ENCODE peak calls at places on chromosomes 5 and 9, in four cellular contexts. L is B cell, Q is GM13977, G is HL-60. Z is an unnamed sample.

GRCh38 chr5:65722575-65723424 is 795 bp downstream of the NLN start:
- DNase-seq in L (peak), Q (peak), G (no peak), Z (peak)

GRCh38 chr5:78611161-78611605 is 37.4 kb downstream of the LHFPL2 start:
- DNase-seq in L (no peak), Q (no peak), G (no peak), Z (no peak)

GRCh38 chr5:143593723-143594122 is 190.2 kb upstream of the NR3C1 start:
- DNase-seq in L (no peak), Q (no peak), G (no peak), Z (no peak)

GRCh38 chr5:138952962-138953361 is 77.8 kb upstream of the LRRTM2 start:
- DNase-seq in L (no peak), Q (no peak), G (no peak), Z (no peak)

GRCh38 chr9:107665057-107665456 is 175.5 kb upstream of the KLF4 start:
- DNase-seq in L (no peak), Q (no peak), G (no peak), Z (no peak)

GRCh38 chr9:5326187-5326586 is 13.5 kb downstream of the RLN1 start:
- DNase-seq in L (no peak), Q (no peak), G (no peak), Z (no peak)

GRCh38 chr9:133332381-133332730 is 3.6 kb downstream of the SURF6 start:
- DNase-seq in L (no peak), Q (no peak), G (no peak), Z (no peak)

GRCh38 chr5:3214396-3214795 is 381.2 kb upstream of the IRX1 start:
- DNase-seq in L (no peak), Q (no peak), G (no peak), Z (no peak)

GRCh38 chr9:137168575-137168906 is 1.3 kb downstream of the LRRC26 start:
- DNase-seq in L (no peak), Q (peak), G (no peak), Z (no peak)

GRCh38 chr5:87151547-87151946 is 116.1 kb upstream of the RASA1 start:
- DNase-seq in L (no peak), Q (no peak), G (peak), Z (no peak)

GRCh38 chr9:130701059-130702022 is 7.8 kb downstream of the EXOSC2 start:
- DNase-seq in L (peak), Q (peak), G (no peak), Z (peak)

GRCh38 chr9:129382281-129383004 is 204.4 kb upstream of the IER5L start:
- DNase-seq in L (no peak), Q (peak), G (no peak), Z (no peak)

GRCh38 chr9:129383005-129383414 is 204.9 kb upstream of the IER5L start:
- DNase-seq in L (no peak), Q (no peak), G (no peak), Z (peak)

GRCh38 chr9:129384138-129384886 is 206.3 kb upstream of the IER5L start:
- DNase-seq in L (no peak), Q (no peak), G (no peak), Z (no peak)

GRCh38 chr9:129384887-129385614 is 207.0 kb upstream of the IER5L start:
- DNase-seq in L (no peak), Q (no peak), G (no peak), Z (no peak)

GRCh38 chr9:129383415-129384088 is 205.5 kb upstream of the IER5L start:
- DNase-seq in L (peak), Q (peak), G (peak), Z (peak)
- TF ChIP-seq CTCF in L (no peak), Q (peak), G (no peak), Z (peak)

DNA sequence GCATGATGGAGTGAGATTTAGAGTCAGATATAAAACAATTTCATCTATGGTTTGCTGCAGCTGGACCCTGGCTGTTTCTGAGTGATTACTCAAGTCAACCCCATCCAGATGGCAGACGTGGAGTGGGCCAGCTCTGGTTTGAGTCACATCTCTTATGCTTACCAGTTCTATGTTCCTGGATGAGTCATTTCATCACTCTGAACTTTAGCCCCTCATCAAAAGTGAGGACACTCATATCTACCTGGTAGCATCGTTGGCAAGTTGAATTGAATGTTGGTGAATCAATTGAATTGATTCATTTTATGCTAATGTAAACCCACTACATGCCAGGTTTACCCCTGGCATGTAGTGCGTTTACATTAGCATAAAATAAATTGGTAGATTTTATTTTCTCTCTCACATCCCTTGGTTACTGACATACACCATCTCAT is 176.4 kb downstream of the FGF18 start:
- DNase-seq in L (no peak), Q (no peak), G (no peak), Z (no peak)
- TF ChIP-seq CTCF in L (no peak), Q (no peak), G (no peak), Z (no peak)

GRCh38 chr9:82549174-82549821 is 513.6 kb downstream of the RASEF start:
- DNase-seq in L (no peak), Q (no peak), G (no peak), Z (no peak)

GRCh38 chr9:82554381-82554780 is 508.6 kb downstream of the RASEF start:
- DNase-seq in L (no peak), Q (no peak), G (no peak), Z (no peak)

GRCh38 chr9:82555408-82555807 is 507.5 kb downstream of the RASEF start:
- DNase-seq in L (no peak), Q (no peak), G (no peak), Z (peak)

GRCh38 chr9:82552784-82553183 is 510.2 kb downstream of the RASEF start:
- DNase-seq in L (no peak), Q (no peak), G (no peak), Z (no peak)

GRCh38 chr9:82553654-82554366 is 509.1 kb downstream of the RASEF start:
- DNase-seq in L (no peak), Q (no peak), G (peak), Z (no peak)
- TF ChIP-seq CTCF in L (no peak), Q (no peak), G (no peak), Z (no peak)

DNA sequence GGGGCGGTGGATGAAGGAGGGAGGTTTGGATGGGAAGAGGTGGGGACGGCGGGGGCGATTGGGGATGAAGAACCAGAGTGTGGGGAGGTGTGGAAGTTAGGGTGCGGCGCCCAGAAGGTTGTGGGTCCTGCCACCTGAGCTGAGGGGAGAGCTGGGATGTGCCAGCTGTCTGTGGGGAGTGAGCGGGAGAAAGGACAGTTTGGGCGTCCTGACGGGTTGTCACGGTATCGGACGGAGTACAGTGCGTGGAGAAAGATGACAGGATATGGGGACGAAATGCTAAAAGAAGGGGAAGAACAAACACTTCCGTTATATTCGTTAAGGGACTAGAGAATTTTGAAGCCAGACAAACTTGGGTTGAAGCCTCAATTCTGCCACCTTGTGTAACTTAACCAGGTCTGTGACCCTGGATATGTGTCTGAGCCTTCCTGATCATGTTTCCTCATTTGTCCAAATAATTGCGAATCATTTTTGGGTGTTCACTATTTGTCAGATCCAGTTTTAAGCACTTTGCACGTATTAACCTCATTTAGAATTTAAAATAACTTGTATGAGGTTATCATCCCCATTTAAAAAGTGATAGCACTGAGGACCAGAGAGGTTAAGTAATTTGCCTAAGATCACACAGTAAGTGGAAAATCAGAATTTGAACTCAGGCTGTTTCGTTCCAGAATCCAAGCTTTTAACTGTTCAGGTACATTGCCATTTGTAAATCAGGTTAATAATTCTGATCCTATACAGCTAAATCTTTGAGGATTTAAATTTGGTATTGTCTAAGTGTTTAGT is 689 bp downstream of the CNTRL start:
- DNase-seq in L (no peak), Q (peak), G (peak), Z (no peak)
- TF ChIP-seq CTCF in L (no peak), Q (no peak), G (no peak), Z (no peak)

GRCh38 chr9:13485068-13485596 is 205.6 kb upstream of the MPDZ start:
- DNase-seq in L (no peak), Q (no peak), G (no peak), Z (peak)
- TF ChIP-seq CTCF in L (no peak), Q (no peak), G (no peak), Z (no peak)

Z was measured in LNCaP clone FGC.